ENCODE peak calls at places on chromosome 1, in nine cellular contexts. F is Panc1, K is A549, G is HL-60, P is SK-N-SH, T is HCT116, E is K562, X is HepG2, B is GM12878. R is an unnamed sample.

GRCh38 chr1:227603327-227603726 is 40.0 kb downstream of the ZNF678 start:
- DNase-seq in B (no peak), T (no peak), X (no peak), P (no peak), F (no peak), G (no peak), K (no peak), E (no peak), R (no peak)

GRCh38 chr1:14017531-14017961 is 317.6 kb downstream of the PRDM2 start:
- DNase-seq in P (no peak), E (no peak), B (no peak), K (no peak), T (no peak), F (no peak), X (no peak), G (no peak), R (no peak)

GRCh38 chr1:15153842-15154479 is 414 bp downstream of the TMEM51 start:
- DNase-seq in E (peak), P (peak), G (peak), T (no peak), F (no peak), K (peak), B (no peak), X (no peak), R (peak)

GRCh38 chr1:3352084-3352951 is 102.1 kb upstream of the ARHGEF16 start:
- DNase-seq in G (no peak), K (no peak), B (no peak), F (no peak), P (no peak), E (no peak), X (no peak), T (no peak), R (peak)

GRCh38 chr1:168112673-168113305 is 23.9 kb downstream of the GPR161 start:
- DNase-seq in K (no peak), F (no peak), G (peak), P (no peak), T (no peak), X (no peak), B (peak), E (no peak), R (no peak)

GRCh38 chr1:35808376-35809155 is 750 bp downstream of the AGO4 start:
- DNase-seq in F (no peak), B (no peak), T (no peak), X (peak), E (peak), K (peak), G (peak), P (peak), R (peak)

GRCh38 chr1:94983343-94983742 is 56.4 kb upstream of the CNN3 start:
- DNase-seq in X (no peak), P (no peak), T (no peak), G (no peak), E (no peak), K (no peak), B (no peak), F (no peak), R (no peak)

GRCh38 chr1:68197891-68198290 is 34.4 kb downstream of the WLS start:
- DNase-seq in B (no peak), T (peak), F (peak), K (peak), X (peak), P (no peak), G (no peak), E (no peak), R (no peak)

GRCh38 chr1:113140588-113141446 is 67.8 kb downstream of the LRIG2 start:
- DNase-seq in X (peak), F (peak), E (peak), G (peak), P (peak), T (peak), K (peak), B (peak), R (peak)

GRCh38 chr1:48923116-48923515 is 146.4 kb upstream of the BEND5 start:
- DNase-seq in P (no peak), T (no peak), G (no peak), B (no peak), X (no peak), F (no peak), K (no peak), E (no peak), R (no peak)

GRCh38 chr1:87367549-87367948 is 38.9 kb downstream of the LMO4 start:
- DNase-seq in P (no peak), T (no peak), K (no peak), F (no peak), E (no peak), B (no peak), X (no peak), G (no peak), R (no peak)

GRCh38 chr1:22978299-22978698 is 5.6 kb upstream of the LACTBL1 start:
- DNase-seq in F (no peak), X (no peak), K (no peak), G (no peak), T (no peak), P (no peak), B (no peak), E (no peak), R (no peak)

GRCh38 chr1:156490401-156491032 is 10.1 kb downstream of the MEF2D start:
- DNase-seq in X (no peak), G (no peak), T (no peak), F (no peak), P (peak), B (no peak), K (peak), E (peak), R (peak)

GRCh38 chr1:47568763-47569162 is 130.9 kb downstream of the FOXD2 start:
- DNase-seq in X (no peak), E (no peak), G (no peak), P (peak), F (no peak), T (no peak), K (no peak), B (no peak), R (no peak)

GRCh38 chr1:150210086-150210485 is 25.8 kb downstream of the ANP32E start:
- DNase-seq in X (no peak), K (no peak), P (no peak), F (no peak), G (no peak), T (no peak), E (no peak), B (no peak), R (no peak)

GRCh38 chr1:150210741-150211140 is 25.2 kb downstream of the ANP32E start:
- DNase-seq in F (no peak), X (no peak), K (no peak), P (no peak), T (no peak), E (no peak), B (no peak), G (no peak), R (no peak)

GRCh38 chr1:150212070-150212469 is 23.8 kb downstream of the ANP32E start:
- DNase-seq in P (no peak), G (no peak), T (no peak), B (no peak), K (no peak), E (no peak), X (no peak), F (no peak), R (no peak)

DNA sequence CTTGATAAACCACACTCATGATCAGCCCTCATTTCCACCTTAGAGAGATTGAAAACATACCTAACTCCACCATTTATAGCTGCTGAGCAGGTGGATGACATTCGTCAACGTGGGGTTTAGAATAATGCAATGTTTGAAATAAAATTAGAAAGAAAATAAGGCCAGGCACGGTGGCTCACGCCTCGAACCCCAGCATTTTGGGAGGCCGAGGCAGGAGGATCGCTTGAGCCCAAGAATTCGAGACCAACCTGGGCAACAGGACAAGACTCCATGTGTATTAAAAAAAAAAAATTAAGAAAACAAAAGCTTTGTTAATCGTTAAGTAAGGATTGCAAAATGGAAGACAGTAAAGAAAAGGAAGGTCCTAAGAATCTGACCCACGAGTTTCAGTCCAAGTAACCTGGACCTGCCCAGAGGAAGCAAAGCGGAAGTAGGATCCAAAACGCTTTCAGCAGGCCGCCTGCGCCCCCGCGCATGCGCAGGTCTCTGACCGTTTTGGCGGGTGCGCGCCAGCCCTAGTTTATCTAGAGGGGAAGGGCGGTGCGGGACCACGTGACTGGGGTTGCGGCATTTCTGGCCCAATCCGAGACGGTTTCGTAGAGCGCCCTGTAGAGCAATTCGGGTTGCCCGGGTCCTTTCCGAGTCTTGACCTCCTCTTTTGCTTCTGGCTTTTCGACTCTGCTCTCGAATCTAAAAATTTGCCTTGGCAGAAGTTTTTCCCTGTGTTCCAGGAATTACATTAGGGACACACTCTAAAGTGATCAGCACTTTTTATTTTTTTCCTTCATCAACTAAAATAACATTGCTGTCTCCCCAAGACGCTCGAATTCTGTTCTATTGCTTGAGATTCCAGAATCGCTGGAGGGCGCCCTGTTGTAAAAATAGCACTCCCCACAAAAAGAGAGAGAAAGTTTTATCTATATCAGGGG is 22.5 kb downstream of the ANP32E start:
- DNase-seq in F (peak), K (peak), T (no peak), B (peak), X (peak), G (peak), P (peak), E (no peak), R (peak)
- TF ChIP-seq REST in F (no peak), K (no peak), T (no peak), B (no peak), X (no peak), G (no peak), P (no peak), E (no peak), R (no peak)

GRCh38 chr1:106194206-106194605 is 862.3 kb upstream of the PRMT6 start:
- DNase-seq in X (no peak), F (no peak), P (no peak), B (no peak), G (no peak), T (no peak), K (no peak), E (no peak), R (peak)

GRCh38 chr1:106185089-106185488 is 871.4 kb upstream of the PRMT6 start:
- DNase-seq in E (no peak), X (no peak), P (no peak), G (no peak), T (no peak), F (no peak), B (no peak), K (no peak), R (no peak)

DNA sequence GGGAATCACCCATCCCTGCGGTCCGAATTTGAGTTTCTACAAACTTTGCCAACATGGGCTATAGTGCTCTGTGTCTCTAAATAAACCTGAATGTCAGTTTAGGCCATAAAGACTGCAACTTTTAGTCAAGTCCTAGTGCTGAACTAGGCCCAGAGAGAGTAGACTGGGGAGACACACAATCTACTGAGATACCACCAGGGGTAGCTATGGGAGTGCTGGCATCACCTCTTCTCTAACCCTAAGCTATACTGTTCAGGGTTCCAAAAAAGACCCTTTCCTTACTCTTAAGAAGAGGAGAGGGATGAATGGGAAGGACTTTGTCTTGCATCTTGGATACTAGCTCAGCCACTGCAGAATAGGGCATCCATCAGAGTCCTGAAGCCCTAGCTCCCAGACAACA is 866.7 kb upstream of the PRMT6 start:
- DNase-seq in K (no peak), P (no peak), B (no peak), X (no peak), E (no peak), G (no peak), F (no peak), T (no peak), R (no peak)
- TF ChIP-seq CTCF in K (no peak), P (no peak), B (no peak), X (no peak), E (no peak), G (no peak), F (no peak), T (no peak), R (peak)

DNA sequence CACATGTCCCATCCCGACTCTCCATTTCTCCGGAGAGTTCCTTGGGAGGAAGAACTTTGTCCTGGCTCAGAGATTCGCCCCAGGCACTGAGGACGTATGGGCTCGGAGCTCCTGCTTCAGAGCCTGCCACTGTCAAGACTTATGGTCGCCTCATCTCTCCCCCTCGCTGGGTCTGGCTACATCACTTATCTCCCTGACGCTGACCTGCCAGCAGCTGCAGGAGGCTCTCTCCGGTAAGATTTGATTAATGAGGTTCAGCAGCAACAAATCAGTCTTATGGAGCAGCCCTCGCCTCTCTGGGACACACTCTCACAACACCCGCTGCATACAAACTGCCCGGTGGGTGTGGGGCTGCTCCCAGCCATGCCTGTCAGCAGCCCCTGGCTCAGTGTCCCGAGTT is 297.9 kb downstream of the RRAGC start:
- DNase-seq in T (no peak), K (no peak), E (no peak), G (no peak), X (no peak), P (no peak), F (no peak), B (no peak), R (no peak)
- H3K27ac ChIP-seq in T (no peak), K (no peak), E (no peak), G (no peak), X (no peak), P (no peak), F (no peak), B (no peak), R (no peak)

DNA sequence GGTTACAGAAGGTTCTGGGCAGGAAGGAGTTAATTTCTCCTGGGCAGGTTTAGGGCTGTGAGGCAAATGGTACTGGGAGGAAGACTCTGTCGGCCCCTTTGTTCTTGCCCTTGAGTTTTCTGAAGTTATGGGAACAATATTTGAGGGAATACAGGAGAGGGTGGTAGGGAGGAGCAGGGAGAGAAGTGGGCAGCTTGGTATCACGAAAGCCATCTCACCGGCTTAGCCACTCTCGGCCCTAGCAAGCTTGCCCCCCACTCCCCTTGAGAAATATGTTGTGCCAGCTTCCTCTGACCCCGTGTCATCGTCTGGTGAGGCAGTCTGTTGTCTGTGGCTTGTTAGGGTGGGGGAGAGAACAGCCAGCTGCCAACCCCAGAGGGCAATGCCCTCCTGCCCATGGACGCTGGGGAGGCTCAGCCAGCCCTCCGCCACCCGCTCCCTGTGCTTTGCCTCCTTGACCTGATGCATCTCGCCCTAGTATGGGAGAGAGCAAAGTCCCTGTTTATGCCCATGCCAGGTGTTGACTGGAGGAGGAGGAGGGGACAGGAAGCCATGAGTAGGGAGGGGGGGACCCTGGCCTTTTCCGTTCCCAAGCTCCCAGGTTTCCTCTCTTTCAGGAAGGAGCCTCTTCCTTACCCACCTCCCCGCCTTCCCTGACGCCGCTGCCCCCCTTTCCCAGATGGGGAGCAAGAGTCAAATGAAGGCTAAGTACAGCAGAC is 1.2 kb downstream of the EFNA1 start:
- DNase-seq in P (peak), B (no peak), T (no peak), K (no peak), G (no peak), X (peak), E (no peak), F (no peak), R (peak)
- TF ChIP-seq REST in P (no peak), B (no peak), T (no peak), K (no peak), G (no peak), X (no peak), E (no peak), F (no peak), R (no peak)

GRCh38 chr1:240092301-240093119 is 827 bp downstream of the FMN2 start:
- DNase-seq in F (no peak), K (peak), G (no peak), T (no peak), B (no peak), E (no peak), X (no peak), P (peak), R (peak)
- TF ChIP-seq CTCF in F (no peak), K (peak), G (no peak), T (no peak), B (no peak), E (no peak), X (no peak), P (peak), R (peak)

DNA sequence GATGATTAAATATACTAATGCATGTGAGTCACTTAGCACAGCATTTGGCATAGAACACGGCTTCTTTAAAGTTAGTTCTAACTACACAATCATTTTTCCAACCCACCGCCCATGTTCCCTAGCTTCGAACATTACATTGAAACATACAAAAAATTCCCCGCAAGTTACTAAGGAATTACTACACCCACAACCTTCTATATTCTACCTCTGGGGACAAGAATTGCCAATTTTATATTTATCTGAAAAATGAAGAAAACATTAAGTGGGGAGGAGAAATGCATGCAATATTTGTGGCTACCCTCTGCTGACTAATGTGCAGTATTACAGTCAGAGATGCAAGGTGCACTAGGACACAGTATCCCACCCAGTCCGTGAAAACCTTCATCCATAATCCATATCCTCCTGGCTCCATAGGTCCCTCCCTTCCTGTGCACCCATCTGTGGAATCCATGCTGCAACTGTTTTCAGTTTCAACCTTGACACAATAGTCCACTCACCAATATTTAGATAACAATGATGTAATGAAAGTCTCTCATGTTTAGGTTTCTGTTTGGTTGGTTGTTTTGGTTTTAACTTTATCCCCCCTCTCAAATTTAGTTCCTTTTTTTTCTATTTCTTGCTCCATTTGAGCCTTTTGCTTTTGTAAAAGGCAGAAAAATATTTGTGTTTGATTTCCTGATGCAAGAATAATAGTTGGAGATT is 31.6 kb downstream of the RGS5 start:
- DNase-seq in X (no peak), K (peak), P (no peak), G (no peak), T (no peak), E (peak), F (no peak), B (no peak), R (peak)
- H3K27ac ChIP-seq in X (no peak), K (no peak), P (peak), G (no peak), T (no peak), E (no peak), F (no peak), B (no peak), R (no peak)

DNA sequence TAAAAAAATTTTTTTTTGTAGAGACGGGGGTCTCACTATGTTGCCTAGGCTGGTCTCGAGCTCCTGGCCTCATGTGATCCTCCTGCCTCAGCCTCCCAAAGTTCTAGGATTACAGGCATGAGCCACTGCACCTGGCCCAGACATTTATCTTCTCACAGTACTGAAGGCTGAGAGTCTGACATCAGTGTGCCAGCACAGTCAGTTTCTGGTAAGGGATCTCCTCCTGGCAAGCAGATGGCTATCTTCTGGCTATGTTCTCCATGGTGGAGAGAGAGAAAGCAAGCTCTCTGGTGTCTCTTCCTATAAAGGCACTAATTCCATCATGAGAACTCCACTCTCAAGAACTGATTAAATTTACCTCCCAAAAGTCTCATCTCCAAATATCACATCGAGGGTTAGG is 57.8 kb upstream of the C1orf185 start:
- DNase-seq in B (no peak), P (no peak), K (no peak), G (no peak), T (no peak), F (no peak), E (no peak), X (no peak), R (no peak)
- TF ChIP-seq REST in B (no peak), P (no peak), K (no peak), G (no peak), T (no peak), F (no peak), E (no peak), X (no peak), R (no peak)

DNA sequence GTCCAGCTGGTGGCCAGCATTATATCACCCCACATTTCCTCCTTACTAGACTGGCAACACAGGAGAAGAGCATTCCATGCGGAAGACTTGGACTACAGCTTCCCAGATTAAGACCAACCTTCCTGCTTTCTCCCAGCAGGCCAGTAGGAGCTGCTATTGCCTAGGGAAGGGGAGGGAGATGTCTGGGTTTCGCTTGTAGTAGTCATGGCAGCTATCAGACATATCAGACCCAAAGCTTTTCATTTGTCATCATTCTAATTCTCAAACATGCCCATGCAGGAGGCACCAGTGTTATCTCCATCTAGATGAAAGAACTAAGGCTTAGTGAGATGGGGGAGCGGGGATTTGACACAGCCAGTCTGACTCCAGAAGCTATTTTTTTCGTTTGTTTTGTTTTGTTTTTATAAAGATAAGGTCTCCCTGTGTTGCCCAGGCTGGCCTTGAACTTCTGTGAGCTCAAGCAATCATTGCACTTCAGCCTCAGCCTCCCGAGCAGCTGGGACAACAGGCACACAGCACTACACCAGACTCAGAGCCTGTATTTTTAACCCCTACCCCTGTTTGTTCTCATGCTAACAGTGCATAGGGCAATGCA is 4.5 kb downstream of the PLA2G2A start:
- DNase-seq in E (peak), F (peak), G (peak), P (peak), T (peak), B (no peak), X (peak), K (peak), R (peak)
- TF ChIP-seq CTCF in E (peak), F (peak), G (peak), P (peak), T (peak), B (peak), X (peak), K (peak), R (peak)